ENCODE peak calls at places on chromosomes 4 and X, in seven cellular contexts. One of them, this sample, is unnamed.

GRCh38 chr4:174218127-174218790 is 65.2 kb downstream of the FBXO8 start:
- DNase-seq in GM23338: peak; percentile 50
- DNase-seq in stimulated activated CD4-positive, alpha-beta T cell treated with anti-CD3 and anti-CD28 coated beads, Interleukin-15, amount 100 ng/mL, for 1 hour: no peak
- DNase-seq in hypothalamus: no peak
- DNase-seq in effector memory CD4-positive, alpha-beta T cell: no peak
- DNase-seq in iris pigment epithelial cell: peak; percentile 5
- DNase-seq in A549: no peak
- DNase-seq in this sample: no peak

GRCh38 chrX:154505726-154506125 is 10.3 kb downstream of the FAM3A start:
- DNase-seq in stimulated activated CD4-positive, alpha-beta T cell treated with anti-CD3 and anti-CD28 coated beads, Interleukin-15, amount 100 ng/mL, for 1 hour: no peak
- DNase-seq in A549: no peak
- DNase-seq in effector memory CD4-positive, alpha-beta T cell: no peak
- DNase-seq in iris pigment epithelial cell: peak; percentile 68
- DNase-seq in GM23338: no peak
- DNase-seq in hypothalamus: no peak
- DNase-seq in this sample: no peak

GRCh38 chr4:150280081-150280950 is 202.1 kb downstream of the DCLK2 start:
- DNase-seq in iris pigment epithelial cell: peak; percentile 82
- DNase-seq in GM23338: no peak
- DNase-seq in stimulated activated CD4-positive, alpha-beta T cell treated with anti-CD3 and anti-CD28 coated beads, Interleukin-15, amount 100 ng/mL, for 1 hour: no peak
- DNase-seq in hypothalamus: no peak
- DNase-seq in effector memory CD4-positive, alpha-beta T cell: no peak
- DNase-seq in A549: no peak
- DNase-seq in this sample: no peak

GRCh38 chrX:69285881-69286545 is 120.8 kb upstream of the PJA1 start:
- DNase-seq in effector memory CD4-positive, alpha-beta T cell: peak; percentile 22
- DNase-seq in hypothalamus: peak; percentile 1
- DNase-seq in stimulated activated CD4-positive, alpha-beta T cell treated with anti-CD3 and anti-CD28 coated beads, Interleukin-15, amount 100 ng/mL, for 1 hour: peak; percentile 11
- DNase-seq in iris pigment epithelial cell: peak; percentile 8
- DNase-seq in A549: peak; percentile 21
- DNase-seq in GM23338: peak; percentile 53
- DNase-seq in this sample: no peak

GRCh38 chr4:148059617-148060180 is 327.8 kb downstream of the ARHGAP10 start:
- DNase-seq in effector memory CD4-positive, alpha-beta T cell: no peak
- DNase-seq in GM23338: no peak
- DNase-seq in iris pigment epithelial cell: no peak
- DNase-seq in A549: no peak
- DNase-seq in hypothalamus: no peak
- DNase-seq in stimulated activated CD4-positive, alpha-beta T cell treated with anti-CD3 and anti-CD28 coated beads, Interleukin-15, amount 100 ng/mL, for 1 hour: no peak
- DNase-seq in this sample: no peak

GRCh38 chr4:41013746-41014145 is 200.6 kb downstream of the APBB2 start:
- DNase-seq in stimulated activated CD4-positive, alpha-beta T cell treated with anti-CD3 and anti-CD28 coated beads, Interleukin-15, amount 100 ng/mL, for 1 hour: no peak
- DNase-seq in iris pigment epithelial cell: no peak
- DNase-seq in GM23338: peak; percentile 53
- DNase-seq in effector memory CD4-positive, alpha-beta T cell: no peak
- DNase-seq in A549: no peak
- DNase-seq in hypothalamus: no peak
- DNase-seq in this sample: no peak

GRCh38 chr4:175405961-175406360 is 406.1 kb downstream of the GPM6A start:
- DNase-seq in GM23338: no peak
- DNase-seq in effector memory CD4-positive, alpha-beta T cell: no peak
- DNase-seq in iris pigment epithelial cell: no peak
- DNase-seq in A549: no peak
- DNase-seq in hypothalamus: no peak
- DNase-seq in stimulated activated CD4-positive, alpha-beta T cell treated with anti-CD3 and anti-CD28 coated beads, Interleukin-15, amount 100 ng/mL, for 1 hour: no peak
- DNase-seq in this sample: no peak

GRCh38 chr4:138222041-138222440 is 20.1 kb downstream of the SLC7A11 start:
- DNase-seq in hypothalamus: no peak
- DNase-seq in effector memory CD4-positive, alpha-beta T cell: no peak
- DNase-seq in stimulated activated CD4-positive, alpha-beta T cell treated with anti-CD3 and anti-CD28 coated beads, Interleukin-15, amount 100 ng/mL, for 1 hour: no peak
- DNase-seq in GM23338: no peak
- DNase-seq in A549: peak; percentile 89
- DNase-seq in iris pigment epithelial cell: peak; percentile 90
- DNase-seq in this sample: no peak

GRCh38 chrX:54495814-54496516 is at the start of gene FGD1:
- DNase-seq in effector memory CD4-positive, alpha-beta T cell: peak; percentile 8
- DNase-seq in GM23338: peak; percentile 79
- DNase-seq in hypothalamus: no peak
- DNase-seq in stimulated activated CD4-positive, alpha-beta T cell treated with anti-CD3 and anti-CD28 coated beads, Interleukin-15, amount 100 ng/mL, for 1 hour: peak; percentile 1
- DNase-seq in A549: peak; percentile 64
- DNase-seq in iris pigment epithelial cell: peak; percentile 38
- DNase-seq in this sample: no peak

GRCh38 chr4:7435411-7436095 is 823 bp upstream of the PSAPL1 start:
- DNase-seq in GM23338: no peak
- DNase-seq in effector memory CD4-positive, alpha-beta T cell: no peak
- DNase-seq in stimulated activated CD4-positive, alpha-beta T cell treated with anti-CD3 and anti-CD28 coated beads, Interleukin-15, amount 100 ng/mL, for 1 hour: no peak
- DNase-seq in A549: no peak
- DNase-seq in iris pigment epithelial cell: no peak
- DNase-seq in hypothalamus: no peak
- DNase-seq in this sample: no peak

GRCh38 chr4:110484767-110485166 is 8.8 kb downstream of the ENPEP start:
- DNase-seq in iris pigment epithelial cell: peak; percentile 68
- DNase-seq in GM23338: no peak
- DNase-seq in effector memory CD4-positive, alpha-beta T cell: no peak
- DNase-seq in A549: no peak
- DNase-seq in hypothalamus: no peak
- DNase-seq in stimulated activated CD4-positive, alpha-beta T cell treated with anti-CD3 and anti-CD28 coated beads, Interleukin-15, amount 100 ng/mL, for 1 hour: no peak
- DNase-seq in this sample: no peak

GRCh38 chrX:137545711-137546651 is 19.9 kb upstream of the ZIC3 start:
- DNase-seq in GM23338: peak; percentile 56
- DNase-seq in effector memory CD4-positive, alpha-beta T cell: no peak
- DNase-seq in stimulated activated CD4-positive, alpha-beta T cell treated with anti-CD3 and anti-CD28 coated beads, Interleukin-15, amount 100 ng/mL, for 1 hour: no peak
- DNase-seq in hypothalamus: no peak
- DNase-seq in iris pigment epithelial cell: no peak
- DNase-seq in A549: no peak
- DNase-seq in this sample: no peak

GRCh38 chrX:109347618-109348017 is 134.3 kb downstream of the GUCY2F start:
- DNase-seq in effector memory CD4-positive, alpha-beta T cell: no peak
- DNase-seq in hypothalamus: no peak
- DNase-seq in GM23338: peak; percentile 9
- DNase-seq in A549: no peak
- DNase-seq in stimulated activated CD4-positive, alpha-beta T cell treated with anti-CD3 and anti-CD28 coated beads, Interleukin-15, amount 100 ng/mL, for 1 hour: no peak
- DNase-seq in iris pigment epithelial cell: peak; percentile 85
- DNase-seq in this sample: no peak

GRCh38 chr4:147582386-147583077 is 34.7 kb upstream of the TMEM184C start:
- DNase-seq in hypothalamus: no peak
- DNase-seq in stimulated activated CD4-positive, alpha-beta T cell treated with anti-CD3 and anti-CD28 coated beads, Interleukin-15, amount 100 ng/mL, for 1 hour: no peak
- DNase-seq in GM23338: no peak
- DNase-seq in effector memory CD4-positive, alpha-beta T cell: no peak
- DNase-seq in iris pigment epithelial cell: peak; percentile 81
- DNase-seq in A549: peak; percentile 21
- DNase-seq in this sample: no peak

GRCh38 chr4:53563824-53564223 is 27.5 kb downstream of the LNX1 start:
- DNase-seq in hypothalamus: no peak
- DNase-seq in iris pigment epithelial cell: peak; percentile 96
- DNase-seq in A549: no peak
- DNase-seq in effector memory CD4-positive, alpha-beta T cell: no peak
- DNase-seq in GM23338: no peak
- DNase-seq in stimulated activated CD4-positive, alpha-beta T cell treated with anti-CD3 and anti-CD28 coated beads, Interleukin-15, amount 100 ng/mL, for 1 hour: no peak
- DNase-seq in this sample: no peak

GRCh38 chr4:178137732-178138471 is 695.7 kb upstream of the AGA start:
- DNase-seq in iris pigment epithelial cell: no peak
- DNase-seq in stimulated activated CD4-positive, alpha-beta T cell treated with anti-CD3 and anti-CD28 coated beads, Interleukin-15, amount 100 ng/mL, for 1 hour: no peak
- DNase-seq in effector memory CD4-positive, alpha-beta T cell: no peak
- DNase-seq in A549: no peak
- DNase-seq in GM23338: no peak
- DNase-seq in hypothalamus: no peak
- DNase-seq in this sample: no peak

GRCh38 chr4:41670530-41670929 is 78.0 kb downstream of the PHOX2B start:
- DNase-seq in A549: no peak
- DNase-seq in iris pigment epithelial cell: no peak
- DNase-seq in hypothalamus: no peak
- DNase-seq in GM23338: no peak
- DNase-seq in effector memory CD4-positive, alpha-beta T cell: no peak
- DNase-seq in stimulated activated CD4-positive, alpha-beta T cell treated with anti-CD3 and anti-CD28 coated beads, Interleukin-15, amount 100 ng/mL, for 1 hour: no peak
- DNase-seq in this sample: no peak

GRCh38 chr4:144948009-144948408 is 150.0 kb downstream of the ANAPC10 start:
- DNase-seq in GM23338: peak; percentile 3
- DNase-seq in iris pigment epithelial cell: peak; percentile 1
- DNase-seq in stimulated activated CD4-positive, alpha-beta T cell treated with anti-CD3 and anti-CD28 coated beads, Interleukin-15, amount 100 ng/mL, for 1 hour: no peak
- DNase-seq in A549: no peak
- DNase-seq in hypothalamus: no peak
- DNase-seq in effector memory CD4-positive, alpha-beta T cell: no peak
- DNase-seq in this sample: no peak

GRCh38 chrX:30364229-30364628 is 55.0 kb upstream of the NR0B1 start:
- DNase-seq in stimulated activated CD4-positive, alpha-beta T cell treated with anti-CD3 and anti-CD28 coated beads, Interleukin-15, amount 100 ng/mL, for 1 hour: no peak
- DNase-seq in GM23338: no peak
- DNase-seq in effector memory CD4-positive, alpha-beta T cell: no peak
- DNase-seq in A549: no peak
- DNase-seq in hypothalamus: no peak
- DNase-seq in iris pigment epithelial cell: no peak
- DNase-seq in this sample: no peak

GRCh38 chr4:47839259-47839658 is 1.4 kb upstream of the CORIN start:
- DNase-seq in A549: peak; percentile 1
- DNase-seq in hypothalamus: no peak
- DNase-seq in effector memory CD4-positive, alpha-beta T cell: no peak
- DNase-seq in iris pigment epithelial cell: peak; percentile 56
- DNase-seq in GM23338: peak; percentile 61
- DNase-seq in stimulated activated CD4-positive, alpha-beta T cell treated with anti-CD3 and anti-CD28 coated beads, Interleukin-15, amount 100 ng/mL, for 1 hour: no peak
- DNase-seq in this sample: no peak

GRCh38 chrX:155662297-155662696 is 49.5 kb upstream of the TMLHE start:
- DNase-seq in stimulated activated CD4-positive, alpha-beta T cell treated with anti-CD3 and anti-CD28 coated beads, Interleukin-15, amount 100 ng/mL, for 1 hour: no peak
- DNase-seq in hypothalamus: no peak
- DNase-seq in effector memory CD4-positive, alpha-beta T cell: no peak
- DNase-seq in iris pigment epithelial cell: peak; percentile 12
- DNase-seq in GM23338: peak; percentile 35
- DNase-seq in A549: peak; percentile 13
- DNase-seq in this sample: no peak

GRCh38 chr4:154559141-154559841 is 3.5 kb upstream of the FGB start:
- DNase-seq in iris pigment epithelial cell: peak; percentile 83
- DNase-seq in stimulated activated CD4-positive, alpha-beta T cell treated with anti-CD3 and anti-CD28 coated beads, Interleukin-15, amount 100 ng/mL, for 1 hour: no peak
- DNase-seq in A549: peak; percentile 86
- DNase-seq in hypothalamus: no peak
- DNase-seq in GM23338: peak; percentile 80
- DNase-seq in effector memory CD4-positive, alpha-beta T cell: no peak
- DNase-seq in this sample: no peak

GRCh38 chrX:108437789-108438623 is at the start of gene COL4A6:
- DNase-seq in effector memory CD4-positive, alpha-beta T cell: no peak
- DNase-seq in GM23338: peak; percentile 76
- DNase-seq in A549: peak; percentile 49
- DNase-seq in hypothalamus: no peak
- DNase-seq in stimulated activated CD4-positive, alpha-beta T cell treated with anti-CD3 and anti-CD28 coated beads, Interleukin-15, amount 100 ng/mL, for 1 hour: no peak
- DNase-seq in iris pigment epithelial cell: peak; percentile 24
- DNase-seq in this sample: no peak